ENCODE peak calls at places on chromosome 3, in four cellular contexts. N is substantia nigra, O is Caco-2, R is aorta. E is an unnamed sample.

GRCh38 chr3:192187485-192188051 is 539.8 kb downstream of the FGF12 start:
- DNase-seq in N (no peak), O (no peak), R (no peak), E (no peak)

GRCh38 chr3:119762876-119763275 is 19.0 kb upstream of the NR1I2 start:
- DNase-seq in N (no peak), O (no peak), R (no peak), E (no peak)

GRCh38 chr3:68129065-68129464 is 474.7 kb upstream of the SUCLG2 start:
- DNase-seq in N (no peak), O (no peak), R (no peak), E (no peak)

GRCh38 chr3:76487446-76487845 is 552.5 kb upstream of the ROBO2 start:
- DNase-seq in N (no peak), O (no peak), R (no peak), E (no peak)

GRCh38 chr3:19149388-19149787 is 1.1 kb downstream of the KCNH8 start:
- DNase-seq in N (no peak), O (peak; percentile 42), R (no peak), E (peak; percentile 24)

GRCh38 chr3:111808439-111808838 is 50.6 kb upstream of the PHLDB2 start:
- DNase-seq in N (no peak), O (peak; percentile 10), R (no peak), E (no peak)

GRCh38 chr3:29280675-29281264 is at the start of gene RBMS3:
- DNase-seq in N (peak; percentile 34), O (peak; percentile 79), R (peak; percentile 93), E (peak; percentile 26)

GRCh38 chr3:46393011-46393410 is 13.9 kb downstream of the CCR5AS start:
- DNase-seq in N (no peak), O (no peak), R (no peak), E (no peak)

GRCh38 chr3:51802091-51802720 is 23.2 kb upstream of the IQCF6 start:
- DNase-seq in N (no peak), O (no peak), R (no peak), E (no peak)

GRCh38 chr3:161345023-161345422 is 26.3 kb downstream of the SPTSSB start:
- DNase-seq in N (no peak), O (no peak), R (no peak), E (no peak)

GRCh38 chr3:170357920-170358854 is 672 bp downstream of the SKIL start:
- DNase-seq in N (peak; percentile 65), O (peak; percentile 81), R (peak; percentile 95), E (peak; percentile 78)

GRCh38 chr3:36647423-36647853 is 116.9 kb downstream of the DCLK3 start:
- DNase-seq in N (no peak), O (peak; percentile 7), R (no peak), E (no peak)

GRCh38 chr3:123818324-123818920 is 65.7 kb downstream of the MYLK start:
- DNase-seq in N (no peak), O (no peak), R (no peak), E (no peak)

GRCh38 chr3:9870978-9871377 is 9.1 kb downstream of the CIDEC start:
- DNase-seq in N (no peak), O (no peak), R (no peak), E (no peak)

GRCh38 chr3:194282436-194283122 is 68.5 kb downstream of the CPN2 start:
- DNase-seq in N (no peak), O (no peak), R (peak; percentile 35), E (no peak)

GRCh38 chr3:75978686-75979085 is 193.3 kb upstream of the ZNF717 start:
- DNase-seq in N (no peak), O (no peak), R (no peak), E (no peak)

GRCh38 chr3:50586763-50587070 is 17.4 kb downstream of the HEMK1 start:
- DNase-seq in N (no peak), O (no peak), R (no peak), E (no peak)